ENCODE peak calls at places on chromosomes 2 and 18, in seven cellular contexts. G is heart left ventricle; Y is Peyer's patch; M is GM23248; U is right cardiac atrium; Q is CD8-positive, alpha-beta memory T cell; W is body of pancreas. H is an unnamed sample. For H3K4me1, the result is how much of the 10 kb centered on the place peaks cover.

GRCh38 chr2:159600752-159601151 is 15.6 kb downstream of the BAZ2B start:
- DNase-seq in G (no peak), Y (no peak), M (peak), U (no peak), Q (no peak), W (no peak), H (no peak)

GRCh38 chr2:42010743-42011298 is 37.0 kb upstream of the PKDCC start:
- DNase-seq in G (no peak), Y (no peak), M (peak), U (no peak), Q (no peak), W (no peak), H (no peak)

GRCh38 chr18:9575558-9575957 is 38.8 kb downstream of the PPP4R1 start:
- DNase-seq in G (no peak), Y (peak), M (peak), U (peak), Q (no peak), W (peak), H (no peak)

GRCh38 chr2:31430439-31431165 is 16.1 kb upstream of the XDH start:
- DNase-seq in G (no peak), Y (no peak), M (no peak), U (no peak), Q (no peak), W (no peak), H (no peak)

GRCh38 chr2:162490795-162491470 is 147.0 kb downstream of the GCA start:
- DNase-seq in G (no peak), Y (no peak), M (no peak), U (no peak), Q (no peak), W (no peak), H (no peak)

GRCh38 chr2:238938460-238939055 is 90.7 kb downstream of the TWIST2 start:
- DNase-seq in G (peak), Y (peak), M (peak), U (peak), Q (no peak), W (peak), H (no peak)

GRCh38 chr2:55887906-55888625 is 35.5 kb downstream of the EFEMP1 start:
- DNase-seq in G (no peak), Y (no peak), M (peak), U (peak), Q (no peak), W (no peak), H (no peak)

GRCh38 chr2:124658373-124658772 is 633.3 kb downstream of the CNTNAP5 start:
- DNase-seq in G (no peak), Y (no peak), M (no peak), U (no peak), Q (no peak), W (no peak), H (no peak)

GRCh38 chr2:202054716-202055115 is 18.3 kb upstream of the KIAA2012 start:
- DNase-seq in G (no peak), Y (no peak), M (no peak), U (no peak), Q (no peak), W (no peak), H (no peak)

GRCh38 chr2:54459037-54459441 is 2.9 kb downstream of the SPTBN1 start:
- DNase-seq in G (no peak), Y (no peak), M (peak), U (no peak), Q (no peak), W (no peak), H (no peak)

GRCh38 chr2:214593723-214594122 is 182.9 kb downstream of the VWC2L start:
- DNase-seq in G (no peak), Y (no peak), M (peak), U (no peak), Q (no peak), W (peak), H (no peak)

GRCh38 chr2:46268196-46268595 is 29.0 kb upstream of the EPAS1 start:
- DNase-seq in G (no peak), Y (no peak), M (no peak), U (no peak), Q (no peak), W (no peak), H (no peak)

GRCh38 chr2:217418544-217418943 is 558.7 kb upstream of the TNP1 start:
- DNase-seq in G (no peak), Y (no peak), M (peak), U (no peak), Q (no peak), W (no peak), H (no peak)

GRCh38 chr2:224994221-224994843 is 47.9 kb downstream of the DOCK10 start:
- DNase-seq in G (no peak), Y (no peak), M (no peak), U (no peak), Q (no peak), W (no peak), H (no peak)

GRCh38 chr2:224997802-224998201 is 44.5 kb downstream of the DOCK10 start:
- DNase-seq in G (no peak), Y (no peak), M (peak), U (no peak), Q (no peak), W (no peak), H (no peak)

GRCh38 chr2:224990717-224991116 is 51.6 kb downstream of the DOCK10 start:
- DNase-seq in G (no peak), Y (no peak), M (no peak), U (no peak), Q (no peak), W (no peak), H (no peak)

GRCh38 chr2:224999784-225000183 is 42.5 kb downstream of the DOCK10 start:
- DNase-seq in G (no peak), Y (no peak), M (peak), U (no peak), Q (no peak), W (no peak), H (no peak)

GRCh38 chr2:224995419-224995818 is 46.8 kb downstream of the DOCK10 start:
- DNase-seq in G (no peak), Y (no peak), M (peak), U (no peak), Q (no peak), W (no peak), H (no peak)
- H3K4me1 ChIP-seq in G (under half), Y (under half), M (under half), U (under half), Q (under half), W (under half), H (under half)

GRCh38 chr2:38524580-38524979 is 78.1 kb downstream of the HNRNPLL start:
- DNase-seq in G (no peak), Y (no peak), M (no peak), U (no peak), Q (no peak), W (no peak), H (no peak)
- H3K4me1 ChIP-seq in G (under half), Y (under half), M (under half), U (under half), Q (under half), W (under half), H (under half)

GRCh38 chr2:127084611-127085031 is 22.3 kb downstream of the BIN1 start:
- DNase-seq in G (no peak), Y (peak), M (peak), U (no peak), Q (peak), W (no peak), H (peak)
- H3K4me1 ChIP-seq in G (under half), Y (under half), M (under half), U (under half), Q (half or more), W (under half), H (half or more)

GRCh38 chr2:222865301-222865700 is 4.5 kb downstream of the ACSL3 start:
- DNase-seq in G (no peak), Y (no peak), M (no peak), U (no peak), Q (no peak), W (no peak), H (no peak)
- H3K4me1 ChIP-seq in G (under half), Y (under half), M (under half), U (under half), Q (under half), W (under half), H (under half)

GRCh38 chr2:120736955-120737801 is 1.5 kb downstream of the GLI2 start:
- DNase-seq in G (peak), Y (peak), M (peak), U (peak), Q (no peak), W (peak), H (no peak)
- H3K4me1 ChIP-seq in G (under half), Y (under half), M (under half), U (under half), Q (under half), W (under half), H (under half)

GRCh38 chr2:127085260-127085666 is 21.7 kb downstream of the BIN1 start:
- DNase-seq in G (no peak), Y (no peak), M (peak), U (no peak), Q (no peak), W (no peak), H (no peak)

GRCh38 chr2:127080941-127081769 is 25.8 kb downstream of the BIN1 start:
- DNase-seq in G (no peak), Y (peak), M (no peak), U (no peak), Q (peak), W (no peak), H (peak)

GRCh38 chr2:127082974-127083373 is 24.0 kb downstream of the BIN1 start:
- DNase-seq in G (no peak), Y (no peak), M (peak), U (no peak), Q (no peak), W (peak), H (no peak)

GRCh38 chr2:127081826-127082633 is 24.9 kb downstream of the BIN1 start:
- DNase-seq in G (no peak), Y (peak), M (no peak), U (no peak), Q (peak), W (no peak), H (peak)

DNA sequence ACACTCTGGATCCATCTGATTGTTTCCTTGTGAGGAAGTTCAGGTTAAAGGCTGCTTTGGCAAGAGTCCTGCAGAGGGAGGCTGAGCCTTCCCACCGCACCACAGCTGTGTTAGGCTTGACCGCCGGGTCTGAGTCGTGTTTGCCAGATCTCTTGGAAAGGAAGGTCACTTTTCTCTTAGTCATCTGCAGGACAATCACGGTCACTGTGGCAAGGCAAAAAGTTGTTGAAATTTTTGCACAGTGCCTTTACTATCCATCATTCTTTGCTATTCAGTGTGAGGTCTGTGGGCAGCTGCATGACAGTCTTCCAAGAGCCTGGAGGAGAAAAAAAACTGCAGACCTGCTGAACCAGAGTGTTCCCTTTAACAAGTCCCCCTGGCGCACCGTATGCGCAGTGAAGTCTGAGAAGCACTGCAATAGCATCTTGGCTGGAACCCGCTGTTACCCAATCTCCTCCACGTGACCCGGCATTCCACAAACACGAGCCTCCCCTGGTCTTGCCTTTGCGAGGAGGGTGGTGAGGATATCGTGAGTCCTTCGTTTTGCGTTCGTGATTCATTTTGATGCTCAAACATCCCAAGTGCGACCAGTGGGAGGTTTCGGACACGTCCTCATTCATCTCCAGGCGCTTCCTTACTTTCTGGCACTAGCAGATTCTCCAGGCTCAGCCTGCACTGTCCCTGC is 23.0 kb downstream of the BIN1 start:
- DNase-seq in G (no peak), Y (peak), M (peak), U (peak), Q (no peak), W (peak), H (no peak)
- H3K4me1 ChIP-seq in G (under half), Y (under half), M (under half), U (under half), Q (half or more), W (under half), H (half or more)

GRCh38 chr18:48833701-48834394 is 116.9 kb downstream of the SMAD7 start:
- DNase-seq in G (peak), Y (peak), M (no peak), U (peak), Q (peak), W (peak), H (no peak)
- H3K4me1 ChIP-seq in G (under half), Y (under half), M (half or more), U (under half), Q (half or more), W (under half), H (half or more)

GRCh38 chr2:203812294-203813221 is 55.0 kb upstream of the CTLA4 start:
- DNase-seq in G (no peak), Y (no peak), M (no peak), U (no peak), Q (no peak), W (no peak), H (no peak)
- H3K4me1 ChIP-seq in G (under half), Y (under half), M (half or more), U (under half), Q (under half), W (under half), H (under half)

DNA sequence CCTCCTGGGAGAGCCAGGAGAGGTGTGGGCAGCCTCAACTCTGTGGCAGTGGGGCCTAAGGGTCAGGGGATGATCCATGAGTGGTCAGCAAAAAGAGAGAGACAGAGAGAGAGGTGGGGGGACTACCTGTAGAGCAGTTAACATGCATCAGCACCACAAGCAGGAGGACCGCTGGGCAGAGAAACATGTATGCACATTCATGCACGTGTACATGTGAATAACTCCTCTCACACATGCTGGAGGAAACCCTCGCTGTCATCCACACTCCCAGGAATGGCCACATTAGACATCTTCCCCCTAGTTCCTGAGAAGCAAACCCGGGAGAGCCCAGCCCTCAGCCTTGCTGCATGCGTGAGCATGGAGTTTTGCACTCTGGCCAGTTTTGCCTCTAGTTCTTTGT is 166.1 kb downstream of the SMAD7 start:
- DNase-seq in G (no peak), Y (no peak), M (no peak), U (peak), Q (no peak), W (no peak), H (no peak)
- H3K4me1 ChIP-seq in G (under half), Y (under half), M (under half), U (under half), Q (under half), W (under half), H (under half)

DNA sequence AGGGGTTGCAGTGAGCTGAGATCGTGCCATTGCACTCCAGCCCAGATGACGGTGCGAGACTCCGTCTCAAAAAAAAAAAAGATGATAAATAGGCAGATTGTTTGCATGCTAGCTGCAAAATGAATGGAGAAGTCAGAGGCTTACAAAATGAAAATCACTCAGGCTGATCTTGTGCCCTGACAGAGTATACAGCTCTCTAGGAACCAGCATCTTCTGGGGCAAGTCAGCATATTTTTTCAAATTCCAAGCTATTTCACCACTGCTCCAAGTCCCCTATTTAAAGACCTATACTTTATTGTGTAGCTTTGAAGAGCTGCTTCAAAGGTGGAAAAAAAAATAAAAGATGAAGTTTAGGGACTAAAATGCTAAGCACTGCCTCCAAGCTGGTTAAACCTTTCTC is 6.1 kb downstream of the E2F6 start:
- DNase-seq in G (no peak), Y (no peak), M (no peak), U (no peak), Q (no peak), W (no peak), H (no peak)
- H3K4me1 ChIP-seq in G (under half), Y (under half), M (under half), U (under half), Q (under half), W (under half), H (under half)

H was measured in naive thymus-derived CD4-positive, alpha-beta T cell.